ENCODE peak calls at places on chromosome 11, in five cellular contexts. W, C, B, E and U are unnamed samples.

GRCh38 chr11:924406-925157 is 1.1 kb upstream of the AP2A2 start:
- DNase-seq in W (no peak), C (no peak), B (no peak), E (no peak), U (no peak)

GRCh38 chr11:118057424-118058145 is 19.3 kb upstream of the TMPRSS4 start:
- DNase-seq in W (no peak), C (no peak), B (no peak), E (no peak), U (no peak)

GRCh38 chr11:8225589-8226036 is 38.1 kb downstream of the LMO1 start:
- DNase-seq in W (peak), C (peak), B (peak), E (peak), U (peak)

GRCh38 chr11:129278586-129279319 is 86.6 kb upstream of the ARHGAP32 start:
- DNase-seq in W (no peak), C (no peak), B (peak), E (peak), U (no peak)

GRCh38 chr11:250740-251299 is 14.0 kb downstream of the PSMD13 start:
- DNase-seq in W (peak), C (peak), B (peak), E (peak), U (peak)

GRCh38 chr11:85096939-85097338 is 530.2 kb downstream of the DLG2 start:
- DNase-seq in W (no peak), C (no peak), B (no peak), E (no peak), U (no peak)

GRCh38 chr11:8566613-8567210 is 27.3 kb downstream of the STK33 start:
- DNase-seq in W (peak), C (peak), B (peak), E (peak), U (no peak)

GRCh38 chr11:7639643-7640025 is 33.7 kb downstream of the CYB5R2 start:
- DNase-seq in W (no peak), C (no peak), B (no peak), E (no peak), U (no peak)

GRCh38 chr11:134282121-134283045 is 6.2 kb downstream of the GLB1L3 start:
- DNase-seq in W (no peak), C (no peak), B (no peak), E (no peak), U (no peak)

GRCh38 chr11:104163100-104164027 is 583 bp downstream of the PDGFD start:
- DNase-seq in W (peak), C (peak), B (no peak), E (peak), U (no peak)

GRCh38 chr11:76835928-76836612 is 24.6 kb upstream of the ACER3 start:
- DNase-seq in W (peak), C (peak), B (no peak), E (peak), U (no peak)

GRCh38 chr11:71252434-71252781 is at the start of gene SHANK2:
- DNase-seq in W (no peak), C (no peak), B (no peak), E (no peak), U (no peak)

GRCh38 chr11:38460901-38461300 is 1862.9 kb upstream of the RAG2 start:
- DNase-seq in W (peak), C (peak), B (no peak), E (peak), U (no peak)

GRCh38 chr11:47617417-47617809 is 23.2 kb upstream of the C1QTNF4 start:
- DNase-seq in W (peak), C (peak), B (no peak), E (peak), U (no peak)

GRCh38 chr11:84022695-84023094 is 736.5 kb upstream of the CCDC90B start:
- DNase-seq in W (no peak), C (no peak), B (no peak), E (no peak), U (no peak)

GRCh38 chr11:92482502-92482901 is 257.9 kb downstream of the FAT3 start:
- DNase-seq in W (no peak), C (no peak), B (no peak), E (no peak), U (no peak)

GRCh38 chr11:251550-251949 is 14.8 kb downstream of the PSMD13 start:
- DNase-seq in W (no peak), C (no peak), B (no peak), E (no peak), U (no peak)

GRCh38 chr11:128620306-128621175 is 33.2 kb upstream of the ETS1 start:
- DNase-seq in W (peak), C (peak), B (no peak), E (peak), U (no peak)

GRCh38 chr11:73376803-73377629 is 817 bp downstream of the RELT start:
- DNase-seq in W (peak), C (peak), B (peak), E (peak), U (peak)

GRCh38 chr11:27347949-27348879 is 14.8 kb downstream of the CCDC34 start:
- DNase-seq in W (no peak), C (no peak), B (no peak), E (no peak), U (no peak)

GRCh38 chr11:130475426-130476053 is 27.1 kb downstream of the ADAMTS15 start:
- DNase-seq in W (no peak), C (no peak), B (no peak), E (no peak), U (no peak)

GRCh38 chr11:18384157-18384641 is 10.2 kb upstream of the LDHA start:
- DNase-seq in W (peak), C (peak), B (peak), E (peak), U (peak)

GRCh38 chr11:133303262-133303661 is 229.0 kb downstream of the OPCML start:
- DNase-seq in W (no peak), C (no peak), B (no peak), E (no peak), U (no peak)

GRCh38 chr11:58254936-58255335 is 13.1 kb downstream of the OR10W1 start:
- DNase-seq in W (peak), C (no peak), B (no peak), E (no peak), U (no peak)

GRCh38 chr11:115301029-115301428 is 203.2 kb downstream of the CADM1 start:
- DNase-seq in W (no peak), C (no peak), B (no peak), E (no peak), U (no peak)

GRCh38 chr11:9530020-9530628 is 43.3 kb upstream of the WEE1 start:
- DNase-seq in W (no peak), C (no peak), B (no peak), E (peak), U (no peak)

GRCh38 chr11:78424334-78425270 is 7.0 kb upstream of the GAB2 start:
- DNase-seq in W (peak), C (peak), B (no peak), E (peak), U (no peak)

GRCh38 chr11:48109046-48109666 is 107.5 kb upstream of the OR4B1 start:
- DNase-seq in W (peak), C (peak), B (peak), E (peak), U (peak)

GRCh38 chr11:73344191-73344607 is 32.0 kb upstream of the RELT start:
- DNase-seq in W (no peak), C (no peak), B (no peak), E (no peak), U (no peak)

GRCh38 chr11:102266111-102266510 is 51.2 kb upstream of the BIRC3 start:
- DNase-seq in W (no peak), C (no peak), B (no peak), E (no peak), U (no peak)

GRCh38 chr11:103077553-103077952 is 14.4 kb downstream of the DCUN1D5 start:
- DNase-seq in W (no peak), C (no peak), B (no peak), E (no peak), U (no peak)

GRCh38 chr11:60841797-60842687 is at the start of gene CCDC86:
- DNase-seq in W (peak), C (peak), B (peak), E (peak), U (peak)

GRCh38 chr11:98056945-98057344 is 963.8 kb upstream of the CNTN5 start:
- DNase-seq in W (no peak), C (no peak), B (no peak), E (no peak), U (no peak)

GRCh38 chr11:12070446-12071267 is 39.7 kb upstream of the MICAL2 start:
- DNase-seq in W (peak), C (peak), B (no peak), E (no peak), U (no peak)

GRCh38 chr11:128093689-128094088 is 493.7 kb downstream of the ETS1 start:
- DNase-seq in W (no peak), C (no peak), B (no peak), E (no peak), U (no peak)

GRCh38 chr11:47359586-47359985 is 7.1 kb upstream of the MYBPC3 start:
- DNase-seq in W (no peak), C (no peak), B (no peak), E (no peak), U (no peak)

GRCh38 chr11:9973921-9974320 is 310.0 kb downstream of the SWAP70 start:
- DNase-seq in W (no peak), C (no peak), B (no peak), E (no peak), U (no peak)

GRCh38 chr11:126149759-126150236 is 61.7 kb downstream of the RPUSD4 start:
- DNase-seq in W (no peak), C (peak), B (no peak), E (peak), U (no peak)

GRCh38 chr11:92702037-92702436 is 267.4 kb upstream of the MTNR1B start:
- DNase-seq in W (peak), C (no peak), B (no peak), E (no peak), U (no peak)

DNA sequence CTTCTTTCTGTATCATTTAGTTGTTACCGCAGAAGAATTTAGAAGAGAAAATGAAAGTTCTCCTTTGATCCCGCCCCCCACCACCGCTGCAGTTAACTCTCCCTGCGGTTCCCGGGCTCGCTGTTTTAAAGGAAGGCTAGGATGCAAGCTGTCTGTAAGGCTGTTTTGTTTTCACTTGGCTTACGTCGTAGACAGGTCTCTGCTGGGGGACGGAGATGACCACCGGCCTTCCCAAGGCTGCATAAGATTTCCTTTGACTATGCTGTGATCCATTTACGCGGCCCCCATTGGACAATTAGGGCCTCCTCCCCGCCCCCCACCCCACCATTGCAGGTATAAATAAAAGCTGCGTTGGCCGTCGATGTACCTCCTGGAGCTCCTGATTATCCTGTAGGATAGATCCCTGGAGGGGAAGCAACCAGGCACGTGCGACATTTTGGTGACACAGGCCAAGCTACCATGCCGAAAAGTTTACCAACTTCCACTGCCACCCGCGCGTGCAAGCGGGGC is 1.4 kb upstream of the CPT1A start:
- DNase-seq in W (peak), C (peak), B (peak), E (peak), U (peak)
- H3K4me3 ChIP-seq in W (peak), C (peak), B (peak), E (no peak), U (peak)

GRCh38 chr11:124747406-124748099 is 4.5 kb downstream of the VSIG2 start:
- DNase-seq in W (no peak), C (no peak), B (no peak), E (no peak), U (no peak)
- H3K4me3 ChIP-seq in W (no peak), C (no peak), B (peak), E (no peak), U (peak)

DNA sequence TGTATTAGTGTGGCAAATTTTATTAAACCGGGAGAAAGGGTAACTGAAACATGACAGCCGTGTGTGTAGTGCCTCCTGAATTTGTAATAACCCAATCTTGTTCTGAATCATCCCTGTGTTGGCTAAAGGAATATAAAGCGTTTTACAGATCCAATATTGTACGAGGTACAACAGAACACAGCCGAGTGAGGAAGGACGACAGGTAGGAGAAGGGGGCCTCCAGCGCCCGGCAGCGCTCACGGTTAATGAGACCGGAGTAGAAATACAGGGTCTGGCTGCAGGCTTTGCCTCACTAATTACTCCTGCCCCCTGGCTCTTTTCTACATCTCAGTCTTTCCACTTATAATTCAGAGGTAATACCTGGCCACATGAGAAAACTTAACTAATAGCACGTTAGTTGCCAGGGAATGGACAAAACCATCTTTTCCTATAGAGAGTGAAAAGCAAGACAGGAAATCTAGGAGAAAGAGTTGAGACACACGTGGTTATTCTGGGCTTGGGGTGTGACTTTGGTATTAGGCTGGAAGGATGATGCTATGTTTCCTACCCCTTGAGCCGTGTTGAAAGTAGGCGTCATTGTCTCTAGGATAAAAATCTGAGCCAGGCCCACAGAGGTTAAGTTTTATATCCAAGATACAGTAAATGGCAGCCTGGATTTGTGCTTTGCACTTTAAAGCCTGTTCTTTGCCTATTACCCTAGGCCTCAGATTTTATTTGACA is 54.0 kb downstream of the GRIK4 start:
- DNase-seq in W (peak), C (no peak), B (no peak), E (no peak), U (no peak)
- H3K4me3 ChIP-seq in W (no peak), C (no peak), B (no peak), E (peak), U (no peak)

DNA sequence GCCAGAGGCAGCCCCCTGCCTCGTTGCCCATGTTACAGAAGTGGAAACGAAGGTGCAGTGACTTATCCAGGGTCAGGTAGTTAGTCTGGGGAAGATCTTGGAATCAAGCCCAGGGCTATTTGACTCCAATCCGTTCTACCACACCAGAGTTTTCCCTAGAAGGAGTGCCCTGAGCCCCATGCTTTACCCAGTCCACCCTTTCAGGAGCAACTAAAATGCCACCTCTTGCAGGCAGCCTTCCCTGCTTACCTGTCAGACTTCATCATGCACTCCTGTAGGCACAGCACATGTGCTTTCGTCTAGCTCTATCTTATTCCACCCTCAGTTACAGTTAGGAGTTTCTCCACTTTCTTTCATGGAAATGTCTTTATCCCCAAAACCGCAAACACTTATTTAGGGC is 80.2 kb downstream of the CHST1 start:
- DNase-seq in W (no peak), C (no peak), B (no peak), E (no peak), U (no peak)
- H3K4me3 ChIP-seq in W (no peak), C (no peak), B (no peak), E (no peak), U (no peak)

GRCh38 chr11:111414267-111414931 is 35.3 kb upstream of the POU2AF1 start:
- DNase-seq in W (no peak), C (no peak), B (no peak), E (no peak), U (no peak)
- H3K4me3 ChIP-seq in W (no peak), C (no peak), B (no peak), E (no peak), U (no peak)

GRCh38 chr11:86431258-86431657 is 56.6 kb downstream of the CCDC81 start:
- DNase-seq in W (no peak), C (no peak), B (no peak), E (no peak), U (no peak)
- H3K4me3 ChIP-seq in W (no peak), C (no peak), B (no peak), E (no peak), U (no peak)

GRCh38 chr11:113574171-113574570 is 99.0 kb upstream of the DRD2 start:
- DNase-seq in W (no peak), C (no peak), B (no peak), E (no peak), U (no peak)
- H3K4me3 ChIP-seq in W (no peak), C (no peak), B (no peak), E (no peak), U (no peak)

GRCh38 chr11:74462009-74462408 is 5.3 kb downstream of the KCNE3 start:
- DNase-seq in W (peak), C (peak), B (no peak), E (peak), U (no peak)
- H3K4me3 ChIP-seq in W (peak), C (no peak), B (no peak), E (no peak), U (no peak)

GRCh38 chr11:3155691-3156258 is 9.3 kb downstream of the OSBPL5 start:
- DNase-seq in W (peak), C (peak), B (no peak), E (peak), U (no peak)
- H3K4me3 ChIP-seq in W (no peak), C (peak), B (no peak), E (no peak), U (no peak)

GRCh38 chr11:69930081-69931059 is 111.2 kb upstream of the FGF3 start:
- DNase-seq in W (no peak), C (no peak), B (no peak), E (no peak), U (no peak)
- H3K4me3 ChIP-seq in W (no peak), C (no peak), B (no peak), E (no peak), U (no peak)